ENCODE peak calls at places on chromosome 11, in nine cellular contexts. J, L, O, Z, K, B, X, U and I are unnamed samples.

GRCh38 chr11:105265859-105266258 is 126.3 kb upstream of the CARD18 start:
- DNase-seq in B (peak), O (no peak), X (peak), L (no peak), J (no peak), Z (peak), U (no peak), K (no peak), I (peak)

GRCh38 chr11:92048415-92048814 is 176.2 kb upstream of the FAT3 start:
- DNase-seq in X (no peak), U (peak), B (peak), L (no peak), J (no peak), O (no peak), K (no peak), Z (no peak), I (no peak)

GRCh38 chr11:76152741-76153608 is 53.3 kb downstream of the WNT11 start:
- DNase-seq in O (no peak), U (no peak), K (no peak), J (no peak), B (no peak), Z (no peak), L (no peak), X (no peak), I (no peak)

GRCh38 chr11:75325713-75326438 is 25.6 kb downstream of the ARRB1 start:
- DNase-seq in B (peak), J (peak), U (peak), K (peak), Z (peak), X (peak), L (peak), O (peak), I (peak)

GRCh38 chr11:102325088-102325487 is 7.8 kb downstream of the BIRC3 start:
- DNase-seq in B (no peak), O (no peak), K (no peak), X (no peak), J (no peak), U (no peak), Z (no peak), L (no peak), I (no peak)

GRCh38 chr11:85768473-85769146 is 42.3 kb downstream of the SYTL2 start:
- DNase-seq in Z (no peak), U (no peak), B (no peak), O (no peak), L (no peak), X (no peak), K (no peak), J (no peak), I (no peak)

GRCh38 chr11:28228196-28228595 is 120.0 kb downstream of the METTL15 start:
- DNase-seq in X (no peak), U (no peak), O (no peak), B (peak), J (no peak), L (no peak), K (no peak), Z (peak), I (peak)

GRCh38 chr11:72333657-72334056 is 89.7 kb upstream of the PHOX2A start:
- DNase-seq in L (no peak), K (no peak), O (no peak), J (no peak), X (no peak), Z (no peak), U (no peak), B (no peak), I (no peak)

GRCh38 chr11:5460983-5461621 is 12.0 kb downstream of the OR51I2 start:
- DNase-seq in B (no peak), K (no peak), Z (no peak), J (no peak), X (no peak), U (no peak), L (no peak), O (no peak), I (no peak)

GRCh38 chr11:45264839-45265515 is 21.2 kb downstream of the SYT13 start:
- DNase-seq in B (peak), L (no peak), O (no peak), X (peak), U (no peak), J (no peak), Z (peak), K (peak), I (peak)

GRCh38 chr11:124902616-124903015 is 5.0 kb upstream of the ROBO4 start:
- DNase-seq in U (no peak), L (no peak), K (no peak), J (no peak), B (peak), Z (peak), X (no peak), O (no peak), I (peak)
- TF ChIP-seq CTCF in U (no peak), L (no peak), K (no peak), J (no peak), B (no peak), Z (no peak), X (no peak), O (no peak), I (no peak)

GRCh38 chr11:13216019-13217006 is 61.3 kb upstream of the BMAL1 start:
- DNase-seq in J (peak), L (no peak), U (peak), X (peak), K (peak), B (peak), O (peak), Z (peak), I (peak)
- H3K4me3 ChIP-seq in J (peak), L (no peak), U (no peak), X (peak), K (peak), B (no peak), O (no peak), Z (peak), I (no peak)

DNA sequence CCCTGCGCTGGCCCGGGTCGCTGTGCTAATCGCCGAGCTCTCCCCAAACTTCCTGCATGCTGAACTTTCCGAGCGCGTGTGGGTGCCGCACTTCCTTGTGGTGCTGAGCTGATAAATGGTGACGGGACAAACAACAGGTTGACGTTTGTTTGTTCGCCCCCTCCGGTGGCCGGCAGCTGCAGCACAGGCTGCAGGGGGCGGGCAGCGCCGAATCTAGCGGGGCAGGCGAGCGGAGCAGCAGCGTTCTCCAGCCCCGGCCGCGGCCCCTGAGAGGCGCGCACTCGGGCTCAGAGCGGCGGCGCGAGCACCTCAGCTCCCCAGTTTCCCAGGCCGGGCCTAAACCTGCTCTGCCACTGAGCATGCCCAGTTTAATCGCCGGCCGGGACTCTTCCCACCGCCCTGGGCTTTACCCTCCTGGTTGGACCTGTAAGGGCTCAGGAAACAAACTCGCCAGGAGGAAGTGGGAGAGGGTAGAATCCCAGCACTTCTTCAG is at the start of gene PDGFD:
- DNase-seq in J (no peak), K (peak), B (peak), X (peak), O (peak), Z (peak), U (peak), L (peak), I (peak)
- TF ChIP-seq CTCF in J (peak), K (peak), B (peak), X (peak), O (peak), Z (peak), U (peak), L (peak), I (peak)

GRCh38 chr11:17476317-17477083 is at the start of gene ABCC8:
- DNase-seq in O (no peak), B (no peak), X (no peak), L (no peak), U (no peak), K (no peak), J (no peak), Z (no peak), I (no peak)
- H3K4me3 ChIP-seq in O (no peak), B (no peak), X (no peak), L (no peak), U (peak), K (no peak), J (no peak), Z (no peak), I (no peak)

DNA sequence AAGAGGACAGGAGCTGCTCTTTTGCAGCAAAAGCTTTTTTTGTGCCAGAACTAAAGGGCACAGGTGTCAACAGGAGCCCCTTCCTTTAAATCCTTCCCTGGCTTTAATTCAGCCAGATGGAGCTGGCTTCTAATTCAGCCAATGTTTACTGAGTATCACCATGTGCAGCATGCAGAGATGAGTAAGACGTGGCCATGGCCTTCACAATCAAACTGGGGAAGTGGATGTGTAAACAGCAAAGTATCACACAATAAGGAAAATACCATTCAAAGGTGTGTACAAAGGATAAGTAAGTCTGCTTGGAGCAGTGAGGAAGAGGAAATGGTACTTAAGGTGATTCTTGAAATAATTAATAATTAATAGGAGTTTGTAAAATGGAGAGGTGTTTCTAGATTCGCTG is 243.4 kb downstream of the NXPE2 start:
- DNase-seq in J (no peak), K (no peak), X (no peak), U (no peak), Z (no peak), L (no peak), B (no peak), O (no peak), I (no peak)
- TF ChIP-seq CTCF in J (no peak), K (no peak), X (no peak), U (no peak), Z (no peak), L (no peak), B (no peak), O (no peak), I (no peak)

DNA sequence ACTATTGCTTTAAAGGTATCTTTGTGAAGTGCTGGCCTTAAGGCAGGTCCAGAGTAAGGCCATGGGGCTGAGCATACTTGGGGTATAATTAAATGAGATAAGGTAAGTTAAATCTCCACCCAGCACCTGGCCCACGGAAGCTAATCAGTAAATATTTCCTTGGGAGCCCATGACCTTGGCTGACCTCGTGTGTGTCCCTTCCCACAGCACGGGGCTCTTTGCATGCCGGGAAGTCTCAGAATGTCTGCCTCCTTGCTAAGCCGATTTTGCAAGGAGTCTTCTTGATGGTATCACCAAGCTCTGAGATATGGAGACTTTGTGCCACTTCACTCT is 46.5 kb downstream of the ADM start:
- DNase-seq in J (no peak), O (no peak), B (no peak), X (no peak), Z (no peak), L (no peak), U (no peak), K (no peak), I (no peak)
- H3K4me3 ChIP-seq in J (no peak), O (no peak), B (no peak), X (no peak), Z (no peak), L (no peak), U (no peak), K (no peak), I (no peak)

GRCh38 chr11:66891849-66892660 is 35.2 kb downstream of the LRFN4 start:
- DNase-seq in U (peak), K (peak), B (peak), J (peak), O (peak), Z (peak), X (peak), L (no peak), I (peak)
- TF ChIP-seq CTCF in U (no peak), K (no peak), B (peak), J (peak), O (no peak), Z (no peak), X (peak), L (no peak), I (no peak)

GRCh38 chr11:69644071-69644961 is 3.4 kb downstream of the CCND1 start:
- DNase-seq in U (peak), K (no peak), J (no peak), L (no peak), O (peak), Z (peak), X (peak), B (no peak), I (peak)
- H3K4me3 ChIP-seq in U (no peak), K (peak), J (peak), L (no peak), O (no peak), Z (peak), X (peak), B (no peak), I (peak)

GRCh38 chr11:34558211-34558610 is 44.6 kb upstream of the ELF5 start:
- DNase-seq in U (no peak), O (no peak), Z (no peak), X (no peak), B (peak), J (no peak), L (no peak), K (no peak), I (no peak)
- TF ChIP-seq CTCF in U (no peak), O (no peak), Z (no peak), X (no peak), B (no peak), J (no peak), L (no peak), K (no peak), I (no peak)

GRCh38 chr11:128719556-128719824 is 25.6 kb downstream of the FLI1 start:
- DNase-seq in Z (no peak), B (no peak), K (no peak), J (no peak), U (no peak), O (no peak), X (no peak), L (no peak), I (no peak)

GRCh38 chr11:128716231-128716630 is 22.4 kb downstream of the FLI1 start:
- DNase-seq in B (no peak), Z (no peak), J (no peak), U (no peak), K (no peak), X (no peak), O (no peak), L (no peak), I (no peak)

GRCh38 chr11:128717581-128717980 is 23.7 kb downstream of the FLI1 start:
- DNase-seq in U (no peak), J (no peak), B (no peak), L (no peak), X (no peak), O (no peak), K (no peak), Z (no peak), I (no peak)

GRCh38 chr11:128716661-128717210 is 22.9 kb downstream of the FLI1 start:
- DNase-seq in Z (peak), X (peak), L (no peak), J (no peak), O (no peak), U (no peak), B (no peak), K (no peak), I (no peak)

GRCh38 chr11:128718064-128718463 is 24.2 kb downstream of the FLI1 start:
- DNase-seq in O (no peak), U (no peak), X (no peak), J (no peak), L (no peak), Z (no peak), B (no peak), K (no peak), I (no peak)
- H3K4me3 ChIP-seq in O (no peak), U (no peak), X (no peak), J (no peak), L (no peak), Z (no peak), B (no peak), K (no peak), I (no peak)